ENCODE peak calls at places on chromosomes 1 and 21, in ten cellular contexts. One of them, this sample, is unnamed.

GRCh38 chr1:8373547-8374270 is 55.8 kb downstream of the SLC45A1 start:
- DNase-seq in type B pancreatic cell: no peak
- DNase-seq in AG10803: peak
- DNase-seq in GM06990: no peak
- DNase-seq in sigmoid colon: peak
- DNase-seq in GM13976: no peak
- DNase-seq in IMR-90: peak
- DNase-seq in colonic mucosa: peak
- DNase-seq in hepatocyte: peak
- DNase-seq in MCF 10A: peak
- DNase-seq in this sample: no peak

GRCh38 chr1:17340358-17340757 is 31.6 kb upstream of the PADI6 start:
- DNase-seq in GM13976: no peak
- DNase-seq in IMR-90: no peak
- DNase-seq in sigmoid colon: peak
- DNase-seq in hepatocyte: no peak
- DNase-seq in type B pancreatic cell: no peak
- DNase-seq in colonic mucosa: no peak
- DNase-seq in GM06990: no peak
- DNase-seq in MCF 10A: peak
- DNase-seq in AG10803: no peak
- DNase-seq in this sample: no peak

GRCh38 chr1:156157974-156158373 is 4.6 kb downstream of the SEMA4A start:
- DNase-seq in hepatocyte: no peak
- DNase-seq in IMR-90: no peak
- DNase-seq in GM13976: no peak
- DNase-seq in type B pancreatic cell: no peak
- DNase-seq in GM06990: no peak
- DNase-seq in MCF 10A: no peak
- DNase-seq in colonic mucosa: no peak
- DNase-seq in sigmoid colon: no peak
- DNase-seq in AG10803: no peak
- DNase-seq in this sample: no peak

GRCh38 chr1:225428879-225429455 is 1.1 kb upstream of the LBR start:
- DNase-seq in sigmoid colon: no peak
- DNase-seq in colonic mucosa: no peak
- DNase-seq in GM13976: no peak
- DNase-seq in IMR-90: no peak
- DNase-seq in type B pancreatic cell: no peak
- DNase-seq in hepatocyte: no peak
- DNase-seq in GM06990: no peak
- DNase-seq in MCF 10A: no peak
- DNase-seq in AG10803: no peak
- DNase-seq in this sample: no peak

GRCh38 chr1:79497193-79497773 is 490.8 kb upstream of the ADGRL4 start:
- DNase-seq in sigmoid colon: no peak
- DNase-seq in GM06990: no peak
- DNase-seq in IMR-90: peak
- DNase-seq in type B pancreatic cell: no peak
- DNase-seq in GM13976: peak
- DNase-seq in hepatocyte: peak
- DNase-seq in MCF 10A: peak
- DNase-seq in AG10803: peak
- DNase-seq in colonic mucosa: no peak
- DNase-seq in this sample: peak

GRCh38 chr21:46160563-46161179 is 5.3 kb upstream of the FTCD start:
- DNase-seq in AG10803: no peak
- DNase-seq in hepatocyte: peak
- DNase-seq in type B pancreatic cell: no peak
- DNase-seq in GM13976: no peak
- DNase-seq in GM06990: peak
- DNase-seq in colonic mucosa: peak
- DNase-seq in IMR-90: no peak
- DNase-seq in MCF 10A: no peak
- DNase-seq in sigmoid colon: peak
- DNase-seq in this sample: no peak

GRCh38 chr1:112508242-112509004 is at the start of gene WNT2B:
- DNase-seq in type B pancreatic cell: no peak
- DNase-seq in colonic mucosa: no peak
- DNase-seq in sigmoid colon: no peak
- DNase-seq in hepatocyte: peak
- DNase-seq in GM13976: peak
- DNase-seq in GM06990: peak
- DNase-seq in MCF 10A: peak
- DNase-seq in IMR-90: no peak
- DNase-seq in AG10803: no peak
- DNase-seq in this sample: peak

GRCh38 chr1:14780271-14780670 is 181.8 kb downstream of the KAZN start:
- DNase-seq in colonic mucosa: no peak
- DNase-seq in hepatocyte: no peak
- DNase-seq in MCF 10A: peak
- DNase-seq in IMR-90: no peak
- DNase-seq in GM13976: no peak
- DNase-seq in sigmoid colon: no peak
- DNase-seq in type B pancreatic cell: no peak
- DNase-seq in AG10803: peak
- DNase-seq in GM06990: no peak
- DNase-seq in this sample: no peak

GRCh38 chr1:196312739-196313138 is 295.5 kb downstream of the KCNT2 start:
- DNase-seq in IMR-90: no peak
- DNase-seq in GM13976: no peak
- DNase-seq in GM06990: no peak
- DNase-seq in colonic mucosa: no peak
- DNase-seq in type B pancreatic cell: no peak
- DNase-seq in hepatocyte: no peak
- DNase-seq in AG10803: no peak
- DNase-seq in sigmoid colon: no peak
- DNase-seq in MCF 10A: no peak
- DNase-seq in this sample: no peak

GRCh38 chr1:196317535-196318522 is 290.4 kb downstream of the KCNT2 start:
- DNase-seq in type B pancreatic cell: no peak
- DNase-seq in hepatocyte: peak
- DNase-seq in AG10803: peak
- DNase-seq in colonic mucosa: no peak
- DNase-seq in GM06990: no peak
- DNase-seq in GM13976: no peak
- DNase-seq in IMR-90: peak
- DNase-seq in MCF 10A: peak
- DNase-seq in sigmoid colon: no peak
- DNase-seq in this sample: no peak
- TF ChIP-seq CTCF in type B pancreatic cell: peak
- TF ChIP-seq CTCF in hepatocyte: peak
- TF ChIP-seq CTCF in AG10803: peak
- TF ChIP-seq CTCF in colonic mucosa: no peak
- TF ChIP-seq CTCF in GM06990: peak
- TF ChIP-seq CTCF in GM13976: peak
- TF ChIP-seq CTCF in IMR-90: peak
- TF ChIP-seq CTCF in MCF 10A: peak
- TF ChIP-seq CTCF in sigmoid colon: peak
- TF ChIP-seq CTCF in this sample: no peak

GRCh38 chr21:43723648-43724047 is 4.7 kb downstream of the PDXK start:
- DNase-seq in AG10803: no peak
- DNase-seq in colonic mucosa: no peak
- DNase-seq in hepatocyte: peak
- DNase-seq in IMR-90: no peak
- DNase-seq in GM13976: no peak
- DNase-seq in GM06990: no peak
- DNase-seq in MCF 10A: no peak
- DNase-seq in sigmoid colon: no peak
- DNase-seq in type B pancreatic cell: no peak
- DNase-seq in this sample: no peak

GRCh38 chr21:43731476-43731875 is 12.5 kb downstream of the PDXK start:
- DNase-seq in GM06990: no peak
- DNase-seq in AG10803: no peak
- DNase-seq in IMR-90: no peak
- DNase-seq in sigmoid colon: no peak
- DNase-seq in MCF 10A: no peak
- DNase-seq in hepatocyte: peak
- DNase-seq in type B pancreatic cell: no peak
- DNase-seq in GM13976: no peak
- DNase-seq in colonic mucosa: peak
- DNase-seq in this sample: no peak

GRCh38 chr21:43728467-43729390 is 9.8 kb downstream of the PDXK start:
- DNase-seq in IMR-90: peak
- DNase-seq in sigmoid colon: peak
- DNase-seq in MCF 10A: peak
- DNase-seq in GM13976: peak
- DNase-seq in type B pancreatic cell: peak
- DNase-seq in AG10803: peak
- DNase-seq in hepatocyte: peak
- DNase-seq in GM06990: peak
- DNase-seq in colonic mucosa: peak
- DNase-seq in this sample: peak

GRCh38 chr21:43726686-43727570 is 8.0 kb downstream of the PDXK start:
- DNase-seq in IMR-90: no peak
- DNase-seq in type B pancreatic cell: no peak
- DNase-seq in colonic mucosa: no peak
- DNase-seq in GM13976: no peak
- DNase-seq in GM06990: no peak
- DNase-seq in hepatocyte: no peak
- DNase-seq in AG10803: no peak
- DNase-seq in sigmoid colon: no peak
- DNase-seq in MCF 10A: no peak
- DNase-seq in this sample: peak

DNA sequence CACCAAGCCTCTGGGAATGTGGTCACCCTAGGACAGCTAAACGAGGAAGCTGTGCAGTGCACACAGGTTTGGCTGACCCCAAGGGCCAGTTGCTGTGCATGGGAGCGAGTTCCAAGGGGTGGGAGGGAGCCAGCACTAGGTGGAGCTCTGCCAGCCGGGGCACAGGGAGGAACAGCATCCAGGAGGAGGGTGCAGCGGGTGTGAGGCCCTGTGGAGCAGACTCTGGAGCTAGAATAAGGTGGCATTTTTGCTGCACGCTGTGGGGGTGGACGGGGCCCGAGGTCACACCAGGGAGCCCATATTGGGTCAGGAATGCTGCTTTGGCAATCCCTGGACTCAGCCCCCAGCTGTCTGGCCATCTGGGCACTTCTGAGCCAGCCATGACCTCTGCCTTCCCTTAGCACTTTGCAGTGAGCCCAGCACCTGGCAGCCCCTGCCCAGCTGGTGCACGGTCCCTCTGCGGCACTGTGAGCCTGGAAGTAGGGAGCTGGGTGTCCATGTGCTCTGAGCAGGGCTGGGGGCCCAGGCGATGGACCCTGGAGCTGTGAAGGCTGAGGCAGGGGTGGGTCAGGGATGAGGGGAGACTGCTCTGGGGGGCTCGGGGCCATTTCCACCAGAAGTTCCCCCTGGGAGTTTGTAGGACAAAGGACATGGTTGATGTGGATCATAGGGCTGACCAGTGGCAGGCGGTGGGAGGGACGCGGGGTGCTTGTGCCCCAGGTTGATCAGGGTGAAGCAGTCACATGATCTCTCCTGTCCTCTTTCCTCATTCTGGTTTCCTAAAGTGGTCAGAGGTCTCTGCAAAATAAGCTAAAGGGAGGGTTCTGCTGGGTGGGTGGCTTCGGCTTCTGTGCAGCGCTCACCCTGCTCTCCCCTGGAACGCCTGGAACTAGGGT is 8.9 kb downstream of the PDXK start:
- DNase-seq in IMR-90: peak
- DNase-seq in GM13976: no peak
- DNase-seq in colonic mucosa: no peak
- DNase-seq in MCF 10A: peak
- DNase-seq in sigmoid colon: no peak
- DNase-seq in hepatocyte: no peak
- DNase-seq in AG10803: peak
- DNase-seq in GM06990: no peak
- DNase-seq in type B pancreatic cell: no peak
- DNase-seq in this sample: peak
- TF ChIP-seq CTCF in IMR-90: no peak
- TF ChIP-seq CTCF in GM13976: no peak
- TF ChIP-seq CTCF in colonic mucosa: no peak
- TF ChIP-seq CTCF in MCF 10A: peak
- TF ChIP-seq CTCF in sigmoid colon: no peak
- TF ChIP-seq CTCF in hepatocyte: no peak
- TF ChIP-seq CTCF in AG10803: no peak
- TF ChIP-seq CTCF in GM06990: peak
- TF ChIP-seq CTCF in type B pancreatic cell: no peak
- TF ChIP-seq CTCF in this sample: no peak

DNA sequence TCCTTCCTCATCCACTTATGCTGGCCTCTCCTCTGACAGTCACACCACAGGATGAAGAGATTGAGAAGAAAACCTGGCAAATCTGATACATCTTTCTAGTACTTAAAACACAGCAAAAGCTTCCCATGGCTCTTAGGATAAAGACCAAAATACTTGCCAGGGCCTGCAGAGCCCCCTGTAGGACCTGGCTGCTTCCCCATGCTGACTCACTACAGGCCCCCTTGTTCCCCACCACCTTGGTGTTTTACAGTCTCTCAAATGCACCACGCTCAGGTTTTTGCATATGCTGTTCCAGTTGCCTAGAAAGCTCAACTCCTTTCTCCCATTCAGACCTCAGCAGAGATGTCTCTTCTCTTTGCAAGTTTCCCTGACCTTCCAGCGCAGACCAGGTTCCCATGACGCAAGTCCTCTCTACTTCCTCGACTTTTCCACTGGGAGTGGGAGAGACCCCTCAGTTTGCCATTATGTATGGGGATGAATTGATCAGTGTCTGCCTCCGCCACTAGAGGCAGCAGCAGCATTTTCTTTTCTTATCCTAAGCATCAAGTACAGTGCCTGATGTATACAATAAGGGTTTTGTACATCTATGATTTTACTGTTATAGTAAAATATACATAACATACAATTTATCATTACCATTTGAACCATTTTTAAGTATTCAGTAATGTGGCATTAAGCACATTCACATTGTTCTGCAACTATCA is 113.8 kb upstream of the C8B start:
- DNase-seq in AG10803: no peak
- DNase-seq in type B pancreatic cell: no peak
- DNase-seq in colonic mucosa: no peak
- DNase-seq in IMR-90: no peak
- DNase-seq in sigmoid colon: no peak
- DNase-seq in hepatocyte: no peak
- DNase-seq in GM06990: no peak
- DNase-seq in MCF 10A: no peak
- DNase-seq in GM13976: no peak
- DNase-seq in this sample: no peak
- TF ChIP-seq CTCF in AG10803: no peak
- TF ChIP-seq CTCF in type B pancreatic cell: peak
- TF ChIP-seq CTCF in colonic mucosa: no peak
- TF ChIP-seq CTCF in IMR-90: peak
- TF ChIP-seq CTCF in sigmoid colon: no peak
- TF ChIP-seq CTCF in hepatocyte: peak
- TF ChIP-seq CTCF in GM06990: peak
- TF ChIP-seq CTCF in MCF 10A: no peak
- TF ChIP-seq CTCF in GM13976: no peak
- TF ChIP-seq CTCF in this sample: peak

DNA sequence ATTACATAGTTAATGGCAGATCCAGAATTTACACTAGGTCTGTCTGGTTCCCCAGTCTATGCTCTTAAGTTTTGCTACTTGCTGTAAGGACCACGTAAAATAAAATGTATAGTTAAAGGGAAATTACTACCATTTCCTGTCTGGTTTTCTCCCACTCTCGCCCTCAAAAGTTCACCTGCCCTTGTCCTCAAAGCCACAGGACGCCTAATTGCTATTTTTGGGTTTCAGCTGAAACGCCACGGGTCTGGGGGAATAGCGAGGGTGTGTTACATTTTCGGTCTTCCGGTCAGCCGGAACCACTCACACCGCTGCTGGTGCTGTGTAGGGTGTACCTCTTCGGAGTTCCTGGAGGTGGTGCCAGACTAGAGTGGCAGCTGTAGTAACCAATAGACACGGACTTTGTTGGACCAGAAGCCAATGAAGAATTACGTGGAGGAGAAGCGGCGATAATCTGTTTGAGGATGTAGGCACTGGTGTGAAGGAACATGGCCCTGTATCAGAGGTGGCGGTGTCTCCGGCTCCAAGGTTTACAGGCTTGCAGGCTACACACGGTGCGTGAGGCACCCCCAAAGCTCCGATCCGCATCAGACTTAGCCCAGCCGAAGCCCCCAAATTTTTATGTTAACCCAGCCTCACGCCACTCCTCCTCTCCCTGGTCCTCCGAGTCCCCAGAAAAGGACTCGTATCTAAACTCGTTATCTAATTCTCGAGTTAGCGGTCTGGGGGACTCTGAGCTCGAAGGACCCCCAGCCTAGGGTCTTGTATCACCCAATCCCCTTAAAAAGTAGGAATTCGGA is at the start of gene TARS2:
- DNase-seq in IMR-90: peak
- DNase-seq in GM06990: peak
- DNase-seq in MCF 10A: peak
- DNase-seq in colonic mucosa: peak
- DNase-seq in type B pancreatic cell: peak
- DNase-seq in AG10803: peak
- DNase-seq in GM13976: peak
- DNase-seq in sigmoid colon: peak
- DNase-seq in hepatocyte: peak
- DNase-seq in this sample: peak
- TF ChIP-seq CTCF in IMR-90: peak
- TF ChIP-seq CTCF in GM06990: no peak
- TF ChIP-seq CTCF in MCF 10A: no peak
- TF ChIP-seq CTCF in colonic mucosa: no peak
- TF ChIP-seq CTCF in type B pancreatic cell: peak
- TF ChIP-seq CTCF in AG10803: no peak
- TF ChIP-seq CTCF in GM13976: no peak
- TF ChIP-seq CTCF in sigmoid colon: peak
- TF ChIP-seq CTCF in hepatocyte: no peak
- TF ChIP-seq CTCF in this sample: no peak

This sample was measured in activated CD8-positive, alpha-beta T cell treated with anti-CD3 and anti-CD28 coated beads for 36 hours.